ENCODE peak calls at places on chromosome 16, in nine cellular contexts. P is A549, V is SK-N-SH, T is HL-60, M is K562, R is HCT116, B is GM23338, Y is HepG2, U is GM12878. K is an unnamed sample.

GRCh38 chr16:56353054-56353921 is 72.1 kb downstream of the AMFR start:
- DNase-seq in T (no peak), B (no peak), M (no peak), R (no peak), U (no peak), Y (no peak), V (no peak), P (no peak), K (no peak)

GRCh38 chr16:35910409-35910808 is 2451.0 kb downstream of the TP53TG3F start:
- DNase-seq in M (no peak), P (no peak), U (no peak), V (no peak), Y (no peak), R (no peak), B (no peak), T (no peak), K (no peak)

GRCh38 chr16:69105501-69106361 is at the start of gene HAS3:
- DNase-seq in Y (peak), P (peak), U (no peak), T (peak), M (peak), V (peak), B (peak), R (peak), K (peak)

GRCh38 chr16:5479925-5480324 is 382.3 kb upstream of the EEF2KMT start:
- DNase-seq in M (no peak), V (no peak), T (no peak), R (no peak), B (peak), P (no peak), Y (no peak), U (no peak), K (no peak)

GRCh38 chr16:12833939-12834338 is 30.3 kb upstream of the CPPED1 start:
- DNase-seq in P (peak), R (peak), V (peak), U (no peak), T (no peak), Y (peak), B (peak), M (no peak), K (no peak)

GRCh38 chr16:27492588-27492979 is 57.1 kb downstream of the GTF3C1 start:
- DNase-seq in Y (no peak), V (no peak), R (no peak), M (no peak), T (no peak), B (peak), U (no peak), P (no peak), K (no peak)

GRCh38 chr16:85665373-85665740 is 23.4 kb downstream of the GINS2 start:
- DNase-seq in P (no peak), T (no peak), B (no peak), M (no peak), R (no peak), U (no peak), V (no peak), Y (no peak), K (no peak)

GRCh38 chr16:8996891-8997290 is 33.2 kb upstream of the USP7 start:
- DNase-seq in R (peak), P (peak), U (no peak), T (no peak), M (peak), V (peak), Y (peak), B (peak), K (no peak)

GRCh38 chr16:19167710-19168172 is 299 bp upstream of the SYT17 start:
- DNase-seq in B (peak), M (peak), Y (peak), U (no peak), T (peak), R (peak), P (peak), V (peak), K (no peak)

GRCh38 chr16:17397499-17397891 is 73.3 kb downstream of the XYLT1 start:
- DNase-seq in T (no peak), P (peak), B (no peak), U (no peak), M (peak), R (no peak), Y (peak), V (peak), K (no peak)

GRCh38 chr16:87335306-87335967 is 18.2 kb upstream of the C16orf95 start:
- DNase-seq in M (no peak), Y (no peak), B (no peak), U (no peak), T (no peak), V (peak), P (no peak), R (no peak), K (no peak)

GRCh38 chr16:86566966-86567700 is 504 bp downstream of the FOXC2 start:
- DNase-seq in M (no peak), Y (no peak), T (no peak), V (no peak), U (no peak), P (peak), B (peak), R (no peak), K (no peak)

GRCh38 chr16:12150600-12150999 is 174.1 kb downstream of the SNX29 start:
- DNase-seq in Y (no peak), V (no peak), M (no peak), T (no peak), U (no peak), R (no peak), P (no peak), B (no peak), K (no peak)

GRCh38 chr16:27625050-27625697 is 75.2 kb downstream of the KATNIP start:
- DNase-seq in V (peak), B (no peak), Y (peak), T (no peak), P (peak), R (no peak), M (no peak), U (no peak), K (no peak)

GRCh38 chr16:80029706-80030481 is 429.4 kb upstream of the MAF start:
- DNase-seq in Y (no peak), V (no peak), M (no peak), R (no peak), T (no peak), P (no peak), U (no peak), B (no peak), K (no peak)

GRCh38 chr16:65445313-65446260 is 323.7 kb upstream of the CDH11 start:
- DNase-seq in P (no peak), U (no peak), V (no peak), T (no peak), Y (no peak), M (no peak), B (no peak), R (no peak), K (no peak)

GRCh38 chr16:54446639-54447038 is 160.1 kb upstream of the IRX3 start:
- DNase-seq in M (no peak), B (no peak), U (no peak), Y (no peak), V (no peak), P (peak), R (no peak), T (peak), K (peak)

GRCh38 chr16:25023541-25023940 is 8.4 kb upstream of the ARHGAP17 start:
- DNase-seq in P (no peak), V (no peak), Y (no peak), U (no peak), B (no peak), T (no peak), R (no peak), M (no peak), K (no peak)

GRCh38 chr16:55116165-55116894 is 185.7 kb downstream of the IRX5 start:
- DNase-seq in Y (no peak), V (no peak), R (no peak), B (no peak), M (no peak), T (no peak), P (no peak), U (no peak), K (no peak)

GRCh38 chr16:53089434-53090270 is 34.9 kb downstream of the CHD9 start:
- DNase-seq in P (no peak), U (no peak), B (peak), V (no peak), Y (peak), M (no peak), R (no peak), T (no peak), K (no peak)

GRCh38 chr16:59342669-59343068 is 608.6 kb upstream of the GOT2 start:
- DNase-seq in V (no peak), Y (no peak), R (no peak), U (no peak), T (no peak), M (no peak), P (no peak), B (peak), K (no peak)

GRCh38 chr16:28280881-28281836 is 11.2 kb upstream of the SBK1 start:
- DNase-seq in Y (no peak), P (peak), U (no peak), B (peak), T (no peak), M (no peak), R (no peak), V (no peak), K (no peak)

GRCh38 chr16:9318764-9319163 is 227.3 kb downstream of the HAPSTR1 start:
- DNase-seq in U (no peak), B (peak), Y (no peak), T (no peak), R (no peak), V (no peak), M (no peak), P (peak), K (no peak)

GRCh38 chr16:85571563-85571812 is 41.6 kb upstream of the GSE1 start:
- DNase-seq in Y (no peak), B (no peak), T (no peak), R (no peak), U (no peak), P (no peak), M (no peak), V (no peak), K (no peak)

GRCh38 chr16:15942901-15943690 is 6.3 kb upstream of the ABCC1 start:
- DNase-seq in M (no peak), B (no peak), U (no peak), V (peak), Y (no peak), T (no peak), P (no peak), R (no peak), K (no peak)

GRCh38 chr16:28587386-28587785 is 9.5 kb downstream of the SULT1A2 start:
- DNase-seq in T (no peak), Y (no peak), R (no peak), B (no peak), M (no peak), V (no peak), P (peak), U (no peak), K (no peak)

GRCh38 chr16:64826374-64826773 is 295.5 kb downstream of the CDH11 start:
- DNase-seq in V (no peak), M (no peak), B (no peak), Y (no peak), U (no peak), R (no peak), T (no peak), P (no peak), K (no peak)

GRCh38 chr16:70761656-70762055 is 39.3 kb downstream of the VAC14 start:
- DNase-seq in V (no peak), P (no peak), B (no peak), M (no peak), U (no peak), T (no peak), Y (no peak), R (no peak), K (no peak)

GRCh38 chr16:1309888-1310831 is 724 bp downstream of the UBE2I start:
- DNase-seq in V (peak), T (no peak), R (no peak), Y (no peak), B (no peak), M (peak), P (no peak), U (no peak), K (no peak)

DNA sequence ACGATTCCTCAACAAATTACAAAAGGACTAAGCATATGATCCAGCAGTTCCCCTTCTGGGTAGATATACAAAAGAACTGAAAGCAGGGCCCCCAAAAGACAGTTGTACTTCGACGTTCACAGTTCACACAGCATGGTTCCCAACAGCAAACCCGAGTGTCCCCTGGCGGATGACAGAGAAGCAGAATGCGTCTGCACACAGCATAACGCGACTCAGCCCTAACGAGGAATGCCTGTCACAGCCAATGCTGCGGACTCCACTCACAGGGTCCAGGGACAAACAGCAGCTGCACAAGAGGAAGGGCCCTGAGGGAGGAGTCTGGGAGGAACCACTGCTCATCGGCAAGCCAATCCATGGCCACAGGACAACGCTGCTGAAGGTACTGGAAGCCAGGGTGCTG is 132.9 kb downstream of the ANKRD11 start:
- DNase-seq in V (peak), T (peak), P (no peak), M (no peak), B (peak), Y (no peak), R (no peak), U (no peak), K (no peak)
- TF ChIP-seq REST in V (no peak), T (no peak), P (no peak), M (no peak), B (no peak), Y (no peak), R (no peak), U (no peak), K (no peak)

GRCh38 chr16:4207683-4208528 is 34.0 kb downstream of the SRL start:
- DNase-seq in U (no peak), T (no peak), M (peak), Y (no peak), P (no peak), V (no peak), R (no peak), B (no peak), K (no peak)
- TF ChIP-seq REST in U (no peak), T (no peak), M (no peak), Y (no peak), P (no peak), V (no peak), R (no peak), B (no peak), K (no peak)

GRCh38 chr16:29825145-29826044 is 5.1 kb downstream of the MVP start:
- DNase-seq in Y (no peak), M (peak), P (peak), B (no peak), U (no peak), V (no peak), T (no peak), R (no peak), K (no peak)
- TF ChIP-seq REST in Y (no peak), M (no peak), P (no peak), B (no peak), U (no peak), V (no peak), T (no peak), R (no peak), K (no peak)

DNA sequence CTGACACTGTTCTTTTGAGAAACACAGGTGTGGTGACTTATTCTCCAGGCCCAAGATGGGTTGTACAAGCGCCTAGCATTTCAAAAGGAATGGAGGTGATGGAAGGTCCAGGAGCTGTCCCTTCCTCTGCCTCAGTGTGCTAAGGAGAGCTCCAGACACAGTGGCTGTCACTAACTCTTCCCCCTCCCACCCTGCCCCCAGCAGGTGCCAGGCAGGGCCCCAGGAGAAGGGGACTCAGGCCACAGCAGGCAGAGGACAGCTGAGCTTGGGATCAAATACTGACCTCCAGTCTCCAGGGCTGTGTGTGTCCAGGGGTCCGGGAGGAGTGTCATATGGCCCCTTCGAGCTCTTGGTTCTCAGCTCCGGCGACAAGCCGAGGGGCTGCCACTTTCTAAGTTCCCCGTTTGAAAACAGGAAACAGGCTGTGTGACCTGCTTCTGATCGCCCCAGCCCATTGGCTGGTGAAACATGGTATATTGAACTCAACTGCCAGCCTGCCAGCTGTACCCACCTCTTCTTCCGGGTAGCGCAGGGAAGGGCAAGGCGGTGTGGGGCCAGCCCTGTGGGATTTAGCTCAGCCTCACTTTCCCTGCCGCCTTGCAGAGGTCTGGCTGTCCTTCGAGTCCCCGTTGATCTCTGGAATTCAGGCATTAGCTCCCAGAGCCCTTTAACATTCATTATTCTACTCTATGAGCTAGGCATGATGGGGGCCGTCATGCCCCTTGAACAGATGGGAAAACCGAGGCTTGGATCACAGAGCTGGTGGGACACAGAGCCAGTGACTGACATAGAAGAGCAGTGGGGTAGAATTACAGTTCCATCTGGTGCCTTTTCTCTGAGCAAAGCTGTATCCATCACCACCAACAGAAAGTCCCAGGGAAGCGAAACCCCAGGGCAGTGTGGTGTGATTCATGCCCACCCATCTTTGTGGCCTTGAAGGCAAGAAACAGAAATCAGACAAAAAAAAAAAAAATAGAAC is at the start of gene SNX20:
- DNase-seq in P (no peak), Y (no peak), R (no peak), V (no peak), T (peak), M (no peak), B (no peak), U (peak), K (no peak)
- TF ChIP-seq REST in P (no peak), Y (no peak), R (no peak), V (no peak), T (no peak), M (no peak), B (no peak), U (no peak), K (no peak)

DNA sequence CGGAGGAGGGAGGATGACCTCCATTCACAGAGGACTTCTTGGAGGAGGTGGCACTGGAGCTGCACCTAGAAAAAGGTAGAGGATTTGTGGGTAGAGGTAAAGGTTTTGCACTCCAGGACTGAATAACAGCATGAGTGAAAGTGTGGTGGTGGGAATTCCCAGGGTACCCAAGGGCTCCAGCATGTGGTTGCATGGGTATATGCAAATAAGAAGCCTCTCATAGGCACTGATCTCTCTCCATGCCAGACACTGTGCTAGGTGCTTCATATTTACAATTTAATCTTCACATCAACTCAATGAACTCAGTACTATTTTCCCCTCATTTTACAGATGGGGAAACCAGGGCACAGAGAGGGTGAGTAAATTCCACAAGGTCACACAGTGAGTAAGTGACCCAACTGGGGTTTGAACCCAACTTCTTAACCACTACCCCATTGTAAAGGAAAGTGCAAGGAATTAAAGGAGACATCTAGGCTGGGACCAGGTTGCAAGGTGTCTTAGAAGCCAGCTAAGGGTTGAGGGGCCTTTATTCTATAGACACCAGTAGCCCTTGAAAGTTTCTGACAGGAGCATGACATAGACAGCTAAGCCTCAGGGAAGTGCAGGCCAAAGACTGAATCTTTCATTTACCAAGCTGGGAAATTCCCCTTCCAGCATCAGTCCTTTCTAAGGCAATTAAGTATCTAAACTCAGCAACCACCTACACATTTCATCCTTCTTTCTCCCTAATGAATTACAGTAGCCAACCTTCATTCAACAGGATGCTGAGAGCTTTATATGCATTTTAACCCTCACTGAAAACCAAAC is 21.3 kb downstream of the SCNN1B start:
- DNase-seq in M (no peak), R (no peak), Y (no peak), B (no peak), T (no peak), V (no peak), P (no peak), U (peak), K (no peak)
- TF ChIP-seq REST in M (no peak), R (no peak), Y (no peak), B (no peak), T (no peak), V (no peak), P (no peak), U (no peak), K (no peak)

GRCh38 chr16:77457046-77457445 is 22.2 kb upstream of the ADAMTS18 start:
- DNase-seq in U (no peak), Y (no peak), P (no peak), B (no peak), M (no peak), V (no peak), R (no peak), T (no peak), K (no peak)

GRCh38 chr16:77459534-77460412 is 24.9 kb upstream of the ADAMTS18 start:
- DNase-seq in P (no peak), V (no peak), Y (no peak), M (no peak), U (no peak), B (no peak), R (no peak), T (no peak), K (no peak)

GRCh38 chr16:77468831-77469230 is 34.0 kb upstream of the ADAMTS18 start:
- DNase-seq in M (no peak), B (no peak), R (no peak), V (no peak), P (no peak), Y (no peak), T (no peak), U (no peak), K (no peak)

GRCh38 chr16:77467929-77468328 is 33.1 kb upstream of the ADAMTS18 start:
- DNase-seq in T (no peak), R (no peak), M (no peak), B (no peak), Y (no peak), V (no peak), U (no peak), P (no peak), K (no peak)

DNA sequence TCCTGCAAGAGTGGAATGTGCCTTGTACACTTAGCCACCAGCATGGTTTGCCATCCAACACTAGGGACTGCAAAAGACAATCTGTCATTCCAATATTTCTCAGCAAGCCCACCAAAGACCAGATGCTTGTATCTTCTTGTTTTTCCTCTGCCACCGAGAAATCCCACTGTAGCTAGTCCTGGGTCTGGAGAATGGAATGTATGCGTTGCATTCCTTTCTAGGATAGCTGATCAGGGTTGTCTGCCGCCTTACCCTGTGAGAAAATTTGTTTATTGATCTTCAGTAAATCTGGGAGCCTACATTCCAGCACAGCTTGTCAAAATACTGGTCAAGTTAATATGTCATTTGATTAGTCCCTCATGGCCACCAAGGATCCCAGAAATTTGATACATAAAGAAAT is 28.1 kb upstream of the ADAMTS18 start:
- DNase-seq in T (no peak), B (peak), V (no peak), Y (no peak), P (no peak), U (no peak), R (no peak), M (no peak), K (no peak)
- TF ChIP-seq REST in T (no peak), B (no peak), V (no peak), Y (no peak), P (no peak), U (no peak), R (no peak), M (no peak), K (no peak)